ENCODE peak calls at places on chromosomes 6 and 20, in nine cellular contexts. I is WTC11, G is glutamatergic neuron, X is neural progenitor cell, W is AG10803, Q is IMR-90, K is BJ, Z is GM12865, T is body of pancreas. L is an unnamed sample.

GRCh38 chr6:73455865-73456629 is 4.0 kb upstream of the CGAS start:
- DNase-seq in I (no peak), G (no peak), X (no peak), W (no peak), Q (peak; percentile 41), K (no peak), Z (peak; percentile 28), T (no peak), L (no peak)

GRCh38 chr6:125707615-125708243 is 41.7 kb upstream of the HEY2 start:
- DNase-seq in I (no peak), G (no peak), X (no peak), W (no peak), Q (no peak), K (no peak), Z (no peak), T (no peak), L (no peak)

GRCh38 chr6:151436814-151437213 is 15.1 kb downstream of the RMND1 start:
- DNase-seq in I (no peak), G (no peak), X (no peak), W (peak; percentile 94), Q (peak; percentile 48), K (no peak), Z (no peak), T (no peak), L (peak; percentile 47)

GRCh38 chr6:130503146-130503545 is 137.3 kb downstream of the TMEM200A start:
- DNase-seq in I (no peak), G (no peak), X (no peak), W (peak; percentile 83), Q (peak; percentile 71), K (no peak), Z (no peak), T (no peak), L (peak; percentile 57)

GRCh38 chr20:25033250-25033940 is 24.5 kb downstream of the ACSS1 start:
- DNase-seq in I (no peak), G (no peak), X (no peak), W (no peak), Q (no peak), K (no peak), Z (no peak), T (no peak), L (no peak)

GRCh38 chr6:84119277-84119676 is 85.7 kb downstream of the MRAP2 start:
- DNase-seq in I (no peak), G (no peak), X (no peak), W (no peak), Q (peak; percentile 4), K (no peak), Z (no peak), T (no peak), L (no peak)

GRCh38 chr20:48791014-48791413 is 36.8 kb downstream of the PREX1 start:
- DNase-seq in I (no peak), G (peak; percentile 51), X (no peak), W (no peak), Q (no peak), K (no peak), Z (peak; percentile 54), T (peak; percentile 50), L (peak; percentile 82)

GRCh38 chr6:6221829-6222535 is 98.5 kb downstream of the F13A1 start:
- DNase-seq in I (peak; percentile 68), G (peak; percentile 46), X (peak; percentile 63), W (no peak), Q (no peak), K (no peak), Z (peak; percentile 40), T (peak; percentile 25), L (no peak)

GRCh38 chr6:158799051-158799792 is 19.9 kb downstream of the EZR start:
- DNase-seq in I (no peak), G (no peak), X (no peak), W (peak; percentile 36), Q (peak; percentile 46), K (no peak), Z (no peak), T (peak; percentile 90), L (no peak)
- TF ChIP-seq CTCF in I (no peak), G (no peak), X (no peak), W (no peak), Q (no peak), K (no peak), Z (no peak), T (peak; percentile 59), L (no peak)

GRCh38 chr6:47056832-47057231 is 14.7 kb upstream of the ADGRF1 start:
- DNase-seq in I (no peak), G (no peak), X (no peak), W (no peak), Q (no peak), K (no peak), Z (no peak), T (no peak), L (no peak)

GRCh38 chr6:47061631-47062300 is 19.6 kb upstream of the ADGRF1 start:
- DNase-seq in I (no peak), G (no peak), X (no peak), W (peak; percentile 27), Q (no peak), K (no peak), Z (no peak), T (no peak), L (no peak)

GRCh38 chr6:47059216-47059885 is 17.2 kb upstream of the ADGRF1 start:
- DNase-seq in I (no peak), G (no peak), X (no peak), W (no peak), Q (no peak), K (no peak), Z (no peak), T (no peak), L (no peak)

GRCh38 chr6:47062346-47062745 is 20.2 kb upstream of the ADGRF1 start:
- DNase-seq in I (no peak), G (no peak), X (no peak), W (no peak), Q (no peak), K (no peak), Z (no peak), T (no peak), L (no peak)

GRCh38 chr6:47057830-47058540 is 15.9 kb upstream of the ADGRF1 start:
- DNase-seq in I (no peak), G (no peak), X (no peak), W (peak; percentile 26), Q (no peak), K (peak; percentile 30), Z (no peak), T (no peak), L (no peak)
- TF ChIP-seq CTCF in I (no peak), G (no peak), X (no peak), W (no peak), Q (no peak), K (no peak), Z (no peak), T (no peak), L (no peak)

DNA sequence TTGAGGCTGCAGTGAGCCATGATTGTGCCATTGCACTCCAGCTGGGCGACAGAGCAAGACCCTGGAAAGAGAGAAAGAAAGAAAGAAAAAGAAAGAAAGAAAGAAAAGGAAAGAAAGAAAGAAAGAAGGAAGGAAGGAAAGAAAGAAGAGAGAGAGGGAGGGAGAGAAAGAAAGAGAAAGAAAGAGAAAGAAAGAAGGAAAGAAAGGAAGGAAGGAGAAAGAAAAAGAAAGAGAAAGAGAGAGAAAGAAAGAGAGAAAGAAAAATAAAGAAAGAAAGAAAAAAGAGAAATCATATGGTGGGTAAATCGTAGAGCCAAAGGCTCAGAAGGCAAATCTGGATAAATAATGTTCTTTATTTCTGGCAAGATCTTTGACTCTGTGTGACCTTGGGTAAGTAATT is 53.4 kb downstream of the CD40 start:
- DNase-seq in I (no peak), G (no peak), X (no peak), W (no peak), Q (no peak), K (no peak), Z (no peak), T (no peak), L (no peak)
- TF ChIP-seq CTCF in I (no peak), G (no peak), X (no peak), W (no peak), Q (no peak), K (no peak), Z (no peak), T (no peak), L (no peak)

DNA sequence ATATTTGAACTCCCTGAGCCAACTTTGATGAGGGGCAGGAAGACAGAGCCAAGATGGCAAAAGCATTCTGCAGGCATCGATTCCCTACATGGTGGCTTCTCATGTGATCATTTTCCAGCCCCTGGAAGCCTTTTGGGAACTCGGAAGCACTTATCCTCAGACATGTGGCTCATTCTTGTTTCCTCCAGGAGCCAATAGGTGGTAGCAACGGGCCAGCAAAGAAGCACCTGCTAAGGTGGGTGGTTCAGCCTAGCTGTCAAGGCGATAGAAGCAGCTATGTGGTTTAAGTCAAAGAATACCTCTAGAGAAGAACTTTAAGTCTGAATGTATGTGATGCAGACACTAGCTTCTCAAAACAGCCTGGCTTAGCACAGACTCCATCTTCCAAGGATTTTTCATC is 64.9 kb upstream of the PAX1 start:
- DNase-seq in I (peak; percentile 68), G (no peak), X (peak; percentile 64), W (no peak), Q (no peak), K (no peak), Z (peak; percentile 27), T (peak; percentile 11), L (no peak)
- TF ChIP-seq CTCF in I (peak; percentile 30), G (no peak), X (peak; percentile 63), W (no peak), Q (no peak), K (no peak), Z (peak; percentile 5), T (peak; percentile 12), L (no peak)

GRCh38 chr6:8536122-8536521 is 100.8 kb upstream of the SLC35B3 start:
- DNase-seq in I (no peak), G (no peak), X (no peak), W (no peak), Q (no peak), K (no peak), Z (no peak), T (no peak), L (no peak)

GRCh38 chr6:8535505-8535904 is 100.2 kb upstream of the SLC35B3 start:
- DNase-seq in I (no peak), G (no peak), X (no peak), W (no peak), Q (no peak), K (no peak), Z (no peak), T (no peak), L (no peak)

GRCh38 chr6:8543714-8544113 is 108.4 kb upstream of the SLC35B3 start:
- DNase-seq in I (no peak), G (no peak), X (no peak), W (no peak), Q (no peak), K (no peak), Z (no peak), T (no peak), L (no peak)

GRCh38 chr6:8539446-8539845 is 104.1 kb upstream of the SLC35B3 start:
- DNase-seq in I (no peak), G (no peak), X (peak; percentile 12), W (peak; percentile 2), Q (no peak), K (no peak), Z (peak; percentile 5), T (no peak), L (peak; percentile 25)
- TF ChIP-seq CTCF in I (no peak), G (no peak), X (peak; percentile 51), W (peak; percentile 25), Q (no peak), K (no peak), Z (no peak), T (peak; percentile 51), L (no peak)

DNA sequence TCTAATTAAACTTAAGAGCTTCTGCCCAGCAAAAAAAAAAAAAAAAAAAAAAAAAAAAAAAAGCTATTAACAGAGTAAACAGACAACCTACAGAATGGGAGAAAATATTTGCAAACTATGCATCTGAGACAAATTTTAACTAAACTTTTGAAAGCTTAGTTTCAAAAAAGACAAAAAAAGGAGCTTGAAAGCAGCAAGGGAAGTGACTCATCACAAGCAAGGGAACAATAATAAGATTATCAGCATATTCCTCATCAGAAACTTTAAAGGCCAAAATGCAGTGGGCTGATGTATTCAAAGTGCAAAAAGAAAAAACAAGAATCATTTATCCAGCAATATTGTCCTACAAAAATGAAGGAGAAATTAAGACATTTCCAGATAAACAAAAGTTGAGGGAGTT is 158.6 kb downstream of the RNF144B start:
- DNase-seq in I (no peak), G (no peak), X (no peak), W (no peak), Q (no peak), K (no peak), Z (no peak), T (no peak), L (no peak)
- TF ChIP-seq CTCF in I (no peak), G (no peak), X (no peak), W (no peak), Q (no peak), K (no peak), Z (no peak), T (no peak), L (no peak)